ENCODE peak calls at places on chromosomes 5 and 9, in four cellular contexts. W is HepG2, H is H1, J is GM12878. Z is an unnamed sample.

GRCh38 chr5:123719004-123719403 is 207.0 kb downstream of the CSNK1G3 start:
- DNase-seq in W (no peak), H (no peak), J (no peak), Z (no peak)

GRCh38 chr9:128636556-128637530 is 19.8 kb downstream of the DYNC2I2 start:
- DNase-seq in W (no peak), H (no peak), J (no peak), Z (no peak)

GRCh38 chr5:74975582-74975981 is 76.8 kb downstream of the GCNT4 start:
- DNase-seq in W (no peak), H (no peak), J (no peak), Z (no peak)

GRCh38 chr5:58462623-58463230 is 2.8 kb upstream of the PLK2 start:
- DNase-seq in W (peak; percentile 65), H (no peak), J (no peak), Z (peak; percentile 33)

GRCh38 chr9:98328770-98329169 is 73.3 kb upstream of the TBC1D2 start:
- DNase-seq in W (no peak), H (no peak), J (no peak), Z (no peak)

GRCh38 chr9:130995399-130995941 is 13.5 kb upstream of the LAMC3 start:
- DNase-seq in W (no peak), H (no peak), J (no peak), Z (no peak)

GRCh38 chr9:83280259-83280658 is 217.3 kb upstream of the RASEF start:
- DNase-seq in W (no peak), H (no peak), J (no peak), Z (no peak)

GRCh38 chr5:159337291-159337974 is 7.1 kb upstream of the IL12B start:
- DNase-seq in W (no peak), H (no peak), J (no peak), Z (no peak)

GRCh38 chr9:35907732-35908483 is 1.4 kb upstream of the SPAAR start:
- DNase-seq in W (peak; percentile 62), H (peak; percentile 57), J (no peak), Z (peak; percentile 90)

GRCh38 chr9:72633966-72634365 is 112.6 kb downstream of the TMC1 start:
- DNase-seq in W (no peak), H (no peak), J (no peak), Z (no peak)

GRCh38 chr5:169627551-169627950 is 9.5 kb upstream of the DOCK2 start:
- DNase-seq in W (no peak), H (no peak), J (no peak), Z (no peak)

GRCh38 chr5:141507387-141508091 is 18.7 kb downstream of the PCDHGC5 start:
- DNase-seq in W (no peak), H (no peak), J (no peak), Z (no peak)

DNA sequence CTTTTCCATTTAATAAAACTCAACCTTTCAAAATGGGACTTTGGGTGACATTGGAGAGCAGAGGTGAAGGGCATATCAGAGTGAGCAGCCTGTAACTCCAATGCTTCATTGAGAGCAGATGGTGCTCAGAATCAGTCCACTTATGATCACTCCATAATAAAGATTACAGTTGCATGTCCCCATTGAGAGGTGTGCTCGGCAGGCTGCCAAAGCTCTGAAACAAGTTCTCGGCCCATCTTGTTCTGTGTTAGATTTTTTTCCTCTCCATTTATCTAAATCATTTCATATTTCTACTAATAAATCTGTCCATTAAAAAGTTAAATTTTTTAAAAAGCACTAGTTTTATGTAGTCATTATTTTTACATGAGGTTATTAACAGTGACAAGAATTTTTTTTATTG is 1786.4 kb upstream of the WWC1 start:
- DNase-seq in W (no peak), H (no peak), J (no peak), Z (no peak)
- TF ChIP-seq SUZ12 in W (no peak), H (no peak), J (no peak), Z (no peak)

DNA sequence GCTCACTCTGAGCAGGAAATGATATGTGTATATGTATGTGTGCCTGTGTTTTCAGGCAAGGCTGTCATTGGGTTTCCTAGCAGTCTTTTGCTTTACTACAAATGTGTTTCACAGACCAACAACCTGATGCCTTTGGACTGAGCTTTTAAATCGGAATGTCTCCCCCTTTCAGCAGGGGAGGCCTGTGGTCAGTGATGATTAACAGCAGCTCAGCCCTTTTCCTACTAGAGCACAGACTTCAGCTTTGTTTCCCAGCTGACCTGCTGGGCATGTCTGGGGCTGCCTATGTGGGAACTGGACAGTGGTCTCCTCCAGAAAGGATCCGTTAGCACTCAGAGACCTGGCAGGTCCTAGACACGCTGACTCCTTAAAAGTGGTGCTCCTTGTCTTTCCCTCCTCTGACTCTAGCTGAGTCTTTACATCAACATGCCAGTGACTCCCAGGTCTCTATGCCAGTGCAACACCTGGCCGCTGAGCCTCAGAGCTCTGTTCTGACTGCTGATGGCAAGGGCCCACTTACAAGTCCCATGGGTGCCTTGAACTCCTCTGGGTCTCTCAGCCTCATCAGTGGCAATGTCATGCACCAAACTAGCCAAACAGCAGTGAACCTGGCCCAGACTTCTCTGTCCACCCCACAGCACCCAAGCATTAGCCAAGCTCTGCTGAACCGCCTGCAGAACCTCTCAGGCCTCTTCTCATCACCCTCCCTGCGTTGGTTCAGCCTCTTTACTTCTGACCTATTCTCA is 7.7 kb downstream of the MACROH2A1 start:
- DNase-seq in W (peak; percentile 10), H (no peak), J (no peak), Z (no peak)
- TF ChIP-seq YY1 in W (no peak), H (no peak), J (no peak), Z (no peak)

GRCh38 chr5:40490464-40491083 is 189.1 kb upstream of the PTGER4 start:
- DNase-seq in W (no peak), H (no peak), J (peak; percentile 56), Z (no peak)
- TF ChIP-seq SUZ12 in W (no peak), H (no peak), J (no peak), Z (no peak)

GRCh38 chr9:24545847-24546522 is at the start of gene IZUMO3:
- DNase-seq in W (no peak), H (no peak), J (no peak), Z (no peak)
- TF ChIP-seq YY1 in W (no peak), H (no peak), J (no peak), Z (no peak)

GRCh38 chr5:10145922-10146321 is 103.8 kb downstream of the ATPSCKMT start:
- DNase-seq in W (peak; percentile 20), H (no peak), J (peak; percentile 5), Z (no peak)

GRCh38 chr5:10138385-10139057 is 111.2 kb downstream of the ATPSCKMT start:
- DNase-seq in W (no peak), H (no peak), J (no peak), Z (no peak)

GRCh38 chr5:10144040-10144439 is 105.6 kb downstream of the ATPSCKMT start:
- DNase-seq in W (no peak), H (no peak), J (no peak), Z (no peak)

DNA sequence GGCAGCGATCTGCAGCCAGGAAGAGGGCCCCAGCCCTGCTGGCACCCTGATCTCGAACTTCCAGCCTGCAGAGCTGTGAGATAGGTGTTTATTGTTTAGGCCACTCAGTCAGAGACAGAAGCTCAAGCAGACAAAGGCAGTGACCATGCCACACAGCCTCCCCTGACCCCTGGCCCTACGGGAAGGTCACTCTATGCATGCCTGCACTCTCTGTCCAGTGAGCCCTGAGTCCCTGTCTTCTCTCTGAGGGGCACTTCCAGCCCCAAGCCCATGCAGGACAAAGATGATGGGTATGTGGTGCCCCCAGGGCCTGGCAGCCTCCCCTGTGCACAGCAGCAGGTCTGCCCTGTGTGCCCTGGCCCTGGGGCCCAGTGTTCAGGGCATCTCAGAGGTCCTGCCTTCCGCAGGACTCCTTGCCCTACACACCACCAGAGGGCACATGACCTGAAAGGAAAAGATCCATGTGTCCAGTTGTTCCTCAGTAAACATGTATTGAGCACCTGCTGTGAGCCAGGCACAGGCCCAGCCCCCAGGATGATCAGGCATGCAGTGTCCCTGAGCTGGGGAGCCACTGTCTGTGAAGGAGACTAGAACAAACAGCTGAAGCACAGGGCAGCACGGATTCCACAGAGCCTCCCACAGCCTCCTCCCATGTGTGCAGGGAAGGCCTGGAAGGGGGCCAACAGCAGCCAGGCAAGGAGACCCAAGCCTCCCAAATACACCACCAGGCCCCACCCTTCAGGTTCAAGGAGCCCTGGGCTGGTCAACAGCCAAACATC is 109.3 kb downstream of the ATPSCKMT start:
- DNase-seq in W (peak; percentile 35), H (no peak), J (no peak), Z (no peak)
- TF ChIP-seq SUZ12 in W (no peak), H (no peak), J (no peak), Z (no peak)